ENCODE peak calls at places on chromosomes 1 and 21, in eight cellular contexts. One of them, this sample, is unnamed.

GRCh38 chr21:43995521-43996105 is 16.5 kb upstream of the TRAPPC10 start:
- DNase-seq in heart right ventricle: no peak
- DNase-seq in IMR-90: no peak
- DNase-seq in mesenchymal stem cell: no peak
- DNase-seq in upper lobe of right lung: no peak
- DNase-seq in cardiac muscle cell: no peak
- DNase-seq in CD8-positive, alpha-beta T cell: no peak
- DNase-seq in esophagus squamous epithelium: no peak
- DNase-seq in this sample: no peak

GRCh38 chr1:99756598-99756997 is 9.8 kb downstream of the FRRS1 start:
- DNase-seq in heart right ventricle: no peak
- DNase-seq in IMR-90: peak; percentile 64
- DNase-seq in mesenchymal stem cell: no peak
- DNase-seq in upper lobe of right lung: no peak
- DNase-seq in cardiac muscle cell: peak; percentile 53
- DNase-seq in CD8-positive, alpha-beta T cell: no peak
- DNase-seq in esophagus squamous epithelium: no peak
- DNase-seq in this sample: no peak

GRCh38 chr21:45262616-45263015 is 25.1 kb downstream of the POFUT2 start:
- DNase-seq in heart right ventricle: no peak
- DNase-seq in IMR-90: no peak
- DNase-seq in mesenchymal stem cell: no peak
- DNase-seq in upper lobe of right lung: peak; percentile 73
- DNase-seq in cardiac muscle cell: no peak
- DNase-seq in CD8-positive, alpha-beta T cell: no peak
- DNase-seq in esophagus squamous epithelium: no peak
- DNase-seq in this sample: no peak

GRCh38 chr1:86875722-86876121 is 38.2 kb downstream of the SELENOF start:
- DNase-seq in heart right ventricle: no peak
- DNase-seq in IMR-90: no peak
- DNase-seq in mesenchymal stem cell: no peak
- DNase-seq in upper lobe of right lung: no peak
- DNase-seq in cardiac muscle cell: no peak
- DNase-seq in CD8-positive, alpha-beta T cell: no peak
- DNase-seq in esophagus squamous epithelium: no peak
- DNase-seq in this sample: no peak

GRCh38 chr1:214445846-214446614 is 105.4 kb downstream of the PTPN14 start:
- DNase-seq in heart right ventricle: no peak
- DNase-seq in IMR-90: peak; percentile 96
- DNase-seq in mesenchymal stem cell: peak; percentile 99
- DNase-seq in upper lobe of right lung: no peak
- DNase-seq in cardiac muscle cell: peak; percentile 53
- DNase-seq in CD8-positive, alpha-beta T cell: no peak
- DNase-seq in esophagus squamous epithelium: no peak
- DNase-seq in this sample: peak; percentile 32

GRCh38 chr1:234841710-234842231 is 231.8 kb upstream of the IRF2BP2 start:
- DNase-seq in heart right ventricle: peak; percentile 48
- DNase-seq in IMR-90: peak; percentile 30
- DNase-seq in mesenchymal stem cell: peak; percentile 41
- DNase-seq in upper lobe of right lung: no peak
- DNase-seq in cardiac muscle cell: peak; percentile 69
- DNase-seq in CD8-positive, alpha-beta T cell: no peak
- DNase-seq in esophagus squamous epithelium: no peak
- DNase-seq in this sample: no peak

GRCh38 chr1:178052650-178053461 is 41.0 kb upstream of the RASAL2 start:
- DNase-seq in heart right ventricle: peak; percentile 23
- DNase-seq in IMR-90: peak; percentile 27
- DNase-seq in mesenchymal stem cell: no peak
- DNase-seq in upper lobe of right lung: no peak
- DNase-seq in cardiac muscle cell: peak; percentile 57
- DNase-seq in CD8-positive, alpha-beta T cell: no peak
- DNase-seq in esophagus squamous epithelium: no peak
- DNase-seq in this sample: no peak

GRCh38 chr1:184865831-184866230 is 108.5 kb downstream of the NIBAN1 start:
- DNase-seq in heart right ventricle: no peak
- DNase-seq in IMR-90: no peak
- DNase-seq in mesenchymal stem cell: no peak
- DNase-seq in upper lobe of right lung: no peak
- DNase-seq in cardiac muscle cell: no peak
- DNase-seq in CD8-positive, alpha-beta T cell: no peak
- DNase-seq in esophagus squamous epithelium: no peak
- DNase-seq in this sample: no peak

GRCh38 chr1:153141377-153141776 is 9.3 kb downstream of the SPRR2G start:
- DNase-seq in heart right ventricle: no peak
- DNase-seq in IMR-90: no peak
- DNase-seq in mesenchymal stem cell: no peak
- DNase-seq in upper lobe of right lung: no peak
- DNase-seq in cardiac muscle cell: no peak
- DNase-seq in CD8-positive, alpha-beta T cell: no peak
- DNase-seq in esophagus squamous epithelium: no peak
- DNase-seq in this sample: no peak

DNA sequence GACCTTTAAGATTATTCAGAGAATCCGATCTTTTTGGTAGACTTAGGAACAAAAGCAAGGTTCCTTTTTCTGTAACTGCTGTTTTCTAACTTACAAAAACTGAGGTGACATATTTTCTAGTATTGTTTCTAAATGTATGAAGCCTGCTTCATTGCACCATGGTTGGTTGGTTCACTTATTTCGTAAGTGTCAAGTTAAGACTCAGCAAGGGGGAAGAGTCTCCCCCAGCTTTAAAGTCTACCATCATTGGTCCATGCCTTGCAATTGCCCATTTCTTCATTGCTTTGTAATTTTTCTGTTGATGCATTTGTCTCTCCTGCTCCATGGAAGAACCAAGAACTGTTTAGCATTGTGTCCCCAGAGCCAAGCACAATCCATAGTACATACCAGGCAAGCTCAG is 136.9 kb downstream of the DISC1 start:
- DNase-seq in heart right ventricle: no peak
- DNase-seq in IMR-90: no peak
- DNase-seq in mesenchymal stem cell: no peak
- DNase-seq in upper lobe of right lung: no peak
- DNase-seq in cardiac muscle cell: no peak
- DNase-seq in CD8-positive, alpha-beta T cell: no peak
- DNase-seq in esophagus squamous epithelium: no peak
- DNase-seq in this sample: no peak
- H3K27me3 ChIP-seq in heart right ventricle: no peaks in the 10 kb centered on the region
- H3K27me3 ChIP-seq in IMR-90: no peaks in the 10 kb centered on the region
- H3K27me3 ChIP-seq in mesenchymal stem cell: no peaks in the 10 kb centered on the region
- H3K27me3 ChIP-seq in upper lobe of right lung: no peaks in the 10 kb centered on the region
- H3K27me3 ChIP-seq in cardiac muscle cell: no peaks in the 10 kb centered on the region
- H3K27me3 ChIP-seq in CD8-positive, alpha-beta T cell: no peaks in the 10 kb centered on the region
- H3K27me3 ChIP-seq in esophagus squamous epithelium: no peaks in the 10 kb centered on the region
- H3K27me3 ChIP-seq in this sample: no peaks in the 10 kb centered on the region

GRCh38 chr1:66537718-66538117 is 3.8 kb downstream of the SGIP1 start:
- DNase-seq in heart right ventricle: no peak
- DNase-seq in IMR-90: no peak
- DNase-seq in mesenchymal stem cell: no peak
- DNase-seq in upper lobe of right lung: no peak
- DNase-seq in cardiac muscle cell: no peak
- DNase-seq in CD8-positive, alpha-beta T cell: no peak
- DNase-seq in esophagus squamous epithelium: no peak
- DNase-seq in this sample: no peak
- H3K4me3 ChIP-seq in heart right ventricle: no peak overlapping the region
- H3K4me3 ChIP-seq in IMR-90: peak overlapping the region; percentile 25
- H3K4me3 ChIP-seq in mesenchymal stem cell: no peak overlapping the region
- H3K4me3 ChIP-seq in upper lobe of right lung: no peak overlapping the region
- H3K4me3 ChIP-seq in cardiac muscle cell: no peak overlapping the region
- H3K4me3 ChIP-seq in CD8-positive, alpha-beta T cell: no peak overlapping the region
- H3K4me3 ChIP-seq in esophagus squamous epithelium: no peak overlapping the region
- H3K4me3 ChIP-seq in this sample: no peak overlapping the region

GRCh38 chr1:29599826-29600225 is 363.5 kb downstream of the PTPRU start:
- DNase-seq in heart right ventricle: no peak
- DNase-seq in IMR-90: no peak
- DNase-seq in mesenchymal stem cell: no peak
- DNase-seq in upper lobe of right lung: no peak
- DNase-seq in cardiac muscle cell: no peak
- DNase-seq in CD8-positive, alpha-beta T cell: no peak
- DNase-seq in esophagus squamous epithelium: no peak
- DNase-seq in this sample: no peak

GRCh38 chr1:29597861-29598260 is 361.5 kb downstream of the PTPRU start:
- DNase-seq in heart right ventricle: no peak
- DNase-seq in IMR-90: no peak
- DNase-seq in mesenchymal stem cell: no peak
- DNase-seq in upper lobe of right lung: no peak
- DNase-seq in cardiac muscle cell: no peak
- DNase-seq in CD8-positive, alpha-beta T cell: no peak
- DNase-seq in esophagus squamous epithelium: no peak
- DNase-seq in this sample: no peak

GRCh38 chr1:29601021-29601420 is 364.7 kb downstream of the PTPRU start:
- DNase-seq in heart right ventricle: no peak
- DNase-seq in IMR-90: no peak
- DNase-seq in mesenchymal stem cell: no peak
- DNase-seq in upper lobe of right lung: no peak
- DNase-seq in cardiac muscle cell: no peak
- DNase-seq in CD8-positive, alpha-beta T cell: peak; percentile 3
- DNase-seq in esophagus squamous epithelium: no peak
- DNase-seq in this sample: no peak

GRCh38 chr1:29602203-29602602 is 365.9 kb downstream of the PTPRU start:
- DNase-seq in heart right ventricle: no peak
- DNase-seq in IMR-90: no peak
- DNase-seq in mesenchymal stem cell: no peak
- DNase-seq in upper lobe of right lung: no peak
- DNase-seq in cardiac muscle cell: no peak
- DNase-seq in CD8-positive, alpha-beta T cell: no peak
- DNase-seq in esophagus squamous epithelium: no peak
- DNase-seq in this sample: no peak

GRCh38 chr1:29599071-29599470 is 362.7 kb downstream of the PTPRU start:
- DNase-seq in heart right ventricle: no peak
- DNase-seq in IMR-90: no peak
- DNase-seq in mesenchymal stem cell: no peak
- DNase-seq in upper lobe of right lung: no peak
- DNase-seq in cardiac muscle cell: no peak
- DNase-seq in CD8-positive, alpha-beta T cell: no peak
- DNase-seq in esophagus squamous epithelium: no peak
- DNase-seq in this sample: no peak
- H3K27me3 ChIP-seq in heart right ventricle: peaks cover 5% of the 10 kb centered on the region
- H3K27me3 ChIP-seq in IMR-90: no peaks in the 10 kb centered on the region
- H3K27me3 ChIP-seq in mesenchymal stem cell: no peaks in the 10 kb centered on the region
- H3K27me3 ChIP-seq in upper lobe of right lung: no peaks in the 10 kb centered on the region
- H3K27me3 ChIP-seq in cardiac muscle cell: peaks cover 7% of the 10 kb centered on the region
- H3K27me3 ChIP-seq in CD8-positive, alpha-beta T cell: no peaks in the 10 kb centered on the region
- H3K27me3 ChIP-seq in esophagus squamous epithelium: no peaks in the 10 kb centered on the region
- H3K27me3 ChIP-seq in this sample: no peaks in the 10 kb centered on the region

GRCh38 chr1:10897981-10898728 is 101.7 kb upstream of the CASZ1 start:
- DNase-seq in heart right ventricle: no peak
- DNase-seq in IMR-90: no peak
- DNase-seq in mesenchymal stem cell: no peak
- DNase-seq in upper lobe of right lung: no peak
- DNase-seq in cardiac muscle cell: no peak
- DNase-seq in CD8-positive, alpha-beta T cell: no peak
- DNase-seq in esophagus squamous epithelium: no peak
- DNase-seq in this sample: peak; percentile 31

GRCh38 chr1:10898921-10899320 is 102.5 kb upstream of the CASZ1 start:
- DNase-seq in heart right ventricle: no peak
- DNase-seq in IMR-90: no peak
- DNase-seq in mesenchymal stem cell: no peak
- DNase-seq in upper lobe of right lung: no peak
- DNase-seq in cardiac muscle cell: no peak
- DNase-seq in CD8-positive, alpha-beta T cell: no peak
- DNase-seq in esophagus squamous epithelium: no peak
- DNase-seq in this sample: no peak

GRCh38 chr1:10897321-10897980 is 101.0 kb upstream of the CASZ1 start:
- DNase-seq in heart right ventricle: no peak
- DNase-seq in IMR-90: no peak
- DNase-seq in mesenchymal stem cell: no peak
- DNase-seq in upper lobe of right lung: no peak
- DNase-seq in cardiac muscle cell: no peak
- DNase-seq in CD8-positive, alpha-beta T cell: no peak
- DNase-seq in esophagus squamous epithelium: no peak
- DNase-seq in this sample: no peak

GRCh38 chr1:10899490-10900264 is 103.2 kb upstream of the CASZ1 start:
- DNase-seq in heart right ventricle: no peak
- DNase-seq in IMR-90: no peak
- DNase-seq in mesenchymal stem cell: no peak
- DNase-seq in upper lobe of right lung: no peak
- DNase-seq in cardiac muscle cell: no peak
- DNase-seq in CD8-positive, alpha-beta T cell: no peak
- DNase-seq in esophagus squamous epithelium: no peak
- DNase-seq in this sample: no peak

DNA sequence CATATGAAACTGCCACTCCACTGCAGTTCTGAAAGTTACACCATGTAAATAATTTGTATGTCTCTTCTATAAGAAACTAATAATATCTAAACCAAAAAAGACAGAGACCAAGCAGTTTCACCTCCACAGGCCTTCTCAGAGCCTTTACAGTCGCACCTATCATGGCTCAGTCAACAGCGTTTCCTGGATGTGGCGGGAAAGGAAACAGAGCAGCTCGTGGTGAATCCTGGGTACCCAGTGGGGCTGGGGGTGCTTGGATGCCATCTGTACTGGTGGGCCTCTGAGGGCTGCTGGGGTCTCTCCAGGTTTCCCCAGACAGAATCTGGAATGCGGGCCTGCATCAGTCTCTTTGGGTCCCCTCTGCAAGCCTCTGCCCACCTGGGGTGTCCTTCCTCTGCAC is 100.2 kb upstream of the CASZ1 start:
- DNase-seq in heart right ventricle: no peak
- DNase-seq in IMR-90: no peak
- DNase-seq in mesenchymal stem cell: no peak
- DNase-seq in upper lobe of right lung: no peak
- DNase-seq in cardiac muscle cell: no peak
- DNase-seq in CD8-positive, alpha-beta T cell: no peak
- DNase-seq in esophagus squamous epithelium: no peak
- DNase-seq in this sample: no peak
- H3K4me3 ChIP-seq in heart right ventricle: no peak overlapping the region
- H3K4me3 ChIP-seq in IMR-90: no peak overlapping the region
- H3K4me3 ChIP-seq in mesenchymal stem cell: no peak overlapping the region
- H3K4me3 ChIP-seq in upper lobe of right lung: no peak overlapping the region
- H3K4me3 ChIP-seq in cardiac muscle cell: no peak overlapping the region
- H3K4me3 ChIP-seq in CD8-positive, alpha-beta T cell: no peak overlapping the region
- H3K4me3 ChIP-seq in esophagus squamous epithelium: no peak overlapping the region
- H3K4me3 ChIP-seq in this sample: no peak overlapping the region

GRCh38 chr1:18109756-18110597 is 2.4 kb downstream of the IGSF21 start:
- DNase-seq in heart right ventricle: no peak
- DNase-seq in IMR-90: no peak
- DNase-seq in mesenchymal stem cell: no peak
- DNase-seq in upper lobe of right lung: no peak
- DNase-seq in cardiac muscle cell: no peak
- DNase-seq in CD8-positive, alpha-beta T cell: no peak
- DNase-seq in esophagus squamous epithelium: no peak
- DNase-seq in this sample: peak; percentile 55
- H3K27me3 ChIP-seq in heart right ventricle: peaks cover 99% of the 10 kb centered on the region
- H3K27me3 ChIP-seq in IMR-90: peaks cover 49% of the 10 kb centered on the region
- H3K27me3 ChIP-seq in mesenchymal stem cell: peaks cover 71% of the 10 kb centered on the region
- H3K27me3 ChIP-seq in upper lobe of right lung: peaks cover 69% of the 10 kb centered on the region
- H3K27me3 ChIP-seq in cardiac muscle cell: peaks cover 100% of the 10 kb centered on the region
- H3K27me3 ChIP-seq in CD8-positive, alpha-beta T cell: no peaks in the 10 kb centered on the region
- H3K27me3 ChIP-seq in esophagus squamous epithelium: peaks cover 31% of the 10 kb centered on the region
- H3K27me3 ChIP-seq in this sample: peaks cover 48% of the 10 kb centered on the region